ENCODE peak calls at places on chromosomes 16 and 17, in five cellular contexts. E is vagina, X is natural killer cell, T is ovary, J is A549. S is an unnamed sample.

GRCh38 chr17:40514013-40514875 is 12.8 kb upstream of the TNS4 start:
- DNase-seq in E (no peak), X (no peak), T (no peak), J (no peak), S (no peak)

GRCh38 chr16:368388-369158 is 1.8 kb downstream of the MRPL28 start:
- DNase-seq in E (no peak), X (no peak), T (no peak), J (no peak), S (no peak)

GRCh38 chr17:20935740-20936139 is 107.1 kb downstream of the USP22 start:
- DNase-seq in E (no peak), X (no peak), T (no peak), J (peak), S (no peak)

GRCh38 chr16:31350275-31351005 is 4.5 kb upstream of the ITGAX start:
- DNase-seq in E (no peak), X (peak), T (no peak), J (no peak), S (no peak)

GRCh38 chr17:2025622-2026309 is 632 bp upstream of the RTN4RL1 start:
- DNase-seq in E (no peak), X (no peak), T (peak), J (peak), S (no peak)

GRCh38 chr17:82097919-82098168 is 192 bp downstream of the FASN start:
- DNase-seq in E (no peak), X (no peak), T (no peak), J (no peak), S (no peak)

GRCh38 chr17:27339836-27340550 is 46.1 kb downstream of the WSB1 start:
- DNase-seq in E (no peak), X (no peak), T (no peak), J (peak), S (no peak)

GRCh38 chr17:52035336-52035915 is 123.1 kb downstream of the CA10 start:
- DNase-seq in E (no peak), X (no peak), T (no peak), J (no peak), S (no peak)

GRCh38 chr17:29633886-29634285 is 11.2 kb upstream of the CORO6 start:
- DNase-seq in E (no peak), X (no peak), T (no peak), J (no peak), S (no peak)

GRCh38 chr17:47843391-47843730 is 2.3 kb upstream of the SCRN2 start:
- DNase-seq in E (no peak), X (no peak), T (no peak), J (no peak), S (no peak)

GRCh38 chr17:62089296-62089695 is 24.2 kb upstream of the MED13 start:
- DNase-seq in E (no peak), X (no peak), T (no peak), J (no peak), S (no peak)

GRCh38 chr17:17511293-17511741 is 15.1 kb upstream of the RASD1 start:
- DNase-seq in E (no peak), X (no peak), T (no peak), J (no peak), S (no peak)

GRCh38 chr17:61331178-61331577 is 68.5 kb upstream of the TBX2 start:
- DNase-seq in E (no peak), X (no peak), T (no peak), J (no peak), S (no peak)

GRCh38 chr16:8679156-8679555 is 4.7 kb downstream of the ABAT start:
- DNase-seq in E (no peak), X (no peak), T (no peak), J (no peak), S (no peak)

GRCh38 chr17:78329263-78330059 is 30.4 kb downstream of the SOCS3 start:
- DNase-seq in E (no peak), X (peak), T (peak), J (peak), S (no peak)

GRCh38 chr17:81037783-81038733 is 3.1 kb downstream of the BAIAP2 start:
- DNase-seq in E (no peak), X (no peak), T (peak), J (no peak), S (no peak)

GRCh38 chr17:79950711-79951110 is 85.0 kb downstream of the TBC1D16 start:
- DNase-seq in E (no peak), X (no peak), T (peak), J (no peak), S (peak)

GRCh38 chr17:51869387-51869786 is 289.1 kb downstream of the CA10 start:
- DNase-seq in E (no peak), X (no peak), T (no peak), J (peak), S (no peak)

GRCh38 chr16:2692948-2693651 is 10.8 kb downstream of the KCTD5 start:
- DNase-seq in E (no peak), X (no peak), T (peak), J (no peak), S (no peak)

GRCh38 chr17:44416558-44417289 is 27.3 kb upstream of the ITGA2B start:
- DNase-seq in E (no peak), X (no peak), T (no peak), J (no peak), S (no peak)

GRCh38 chr17:54901230-54901847 is 687 bp downstream of the TOM1L1 start:
- DNase-seq in E (no peak), X (no peak), T (no peak), J (peak), S (no peak)

GRCh38 chr17:5832886-5833285 is 237.3 kb upstream of the WSCD1 start:
- DNase-seq in E (no peak), X (no peak), T (no peak), J (peak), S (no peak)

GRCh38 chr16:66087308-66087707 is 279.2 kb upstream of the CDH5 start:
- DNase-seq in E (no peak), X (no peak), T (no peak), J (no peak), S (no peak)

GRCh38 chr17:38779965-38780752 is 19.2 kb downstream of the PIP4K2B start:
- DNase-seq in E (no peak), X (no peak), T (no peak), J (no peak), S (no peak)

GRCh38 chr16:9102943-9103342 is 11.5 kb downstream of the HAPSTR1 start:
- DNase-seq in E (no peak), X (no peak), T (no peak), J (no peak), S (no peak)

GRCh38 chr16:81823734-81824133 is 44.6 kb downstream of the PLCG2 start:
- DNase-seq in E (no peak), X (no peak), T (no peak), J (no peak), S (no peak)

GRCh38 chr16:66548868-66549267 is 1.1 kb downstream of the TK2 start:
- DNase-seq in E (no peak), X (no peak), T (no peak), J (no peak), S (no peak)

GRCh38 chr17:32275060-32276042 is 9.7 kb downstream of the RHBDL3 start:
- DNase-seq in E (no peak), X (no peak), T (peak), J (peak), S (no peak)

GRCh38 chr16:62883526-62883925 is 847.3 kb upstream of the CDH8 start:
- DNase-seq in E (no peak), X (no peak), T (no peak), J (no peak), S (no peak)

DNA sequence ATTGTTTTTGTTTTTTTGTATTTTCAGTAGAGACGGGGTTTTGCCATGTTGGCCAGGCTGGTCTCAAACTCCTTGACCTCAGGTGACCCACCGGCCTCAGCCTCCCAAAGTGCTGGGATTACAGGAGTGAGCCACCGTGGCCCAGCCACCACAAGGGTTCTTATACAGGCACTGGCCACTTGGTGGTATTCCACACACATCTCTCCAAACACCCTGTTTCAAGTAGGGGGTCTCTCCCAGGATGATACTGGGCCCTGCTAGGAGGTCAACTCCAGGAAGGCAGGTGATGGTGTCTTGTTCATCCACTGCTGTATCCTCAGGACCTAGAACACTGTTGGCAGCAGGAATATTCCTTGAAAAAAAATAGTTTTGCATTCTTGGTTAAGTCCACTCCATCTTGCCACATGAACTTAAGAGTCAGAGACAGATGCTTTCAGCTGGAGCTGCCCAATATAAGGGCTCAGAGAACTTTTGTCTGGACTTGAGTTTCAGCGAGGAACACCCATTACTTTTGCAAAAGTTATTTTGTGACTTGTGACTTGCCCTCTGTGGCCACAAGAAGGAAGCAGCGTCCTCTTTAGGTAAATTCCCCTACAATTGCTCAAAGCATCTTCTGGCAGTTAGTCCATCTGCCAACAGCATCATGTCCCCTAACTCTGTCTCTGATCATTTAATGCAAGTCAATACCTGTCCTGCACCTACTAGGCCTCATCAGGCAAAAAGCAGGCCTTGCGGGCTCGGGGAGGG is 7.4 kb upstream of the EEF2K start:
- DNase-seq in E (no peak), X (no peak), T (no peak), J (peak), S (no peak)
- TF ChIP-seq CTCF in E (no peak), X (no peak), T (no peak), J (no peak), S (no peak)

GRCh38 chr17:59839646-59840328 is 53.0 kb downstream of the TUBD1 start:
- DNase-seq in E (no peak), X (no peak), T (no peak), J (peak), S (no peak)

GRCh38 chr17:59838196-59838911 is 54.4 kb downstream of the TUBD1 start:
- DNase-seq in E (no peak), X (no peak), T (no peak), J (peak), S (peak)

GRCh38 chr17:59842901-59843652 is 49.7 kb downstream of the TUBD1 start:
- DNase-seq in E (no peak), X (no peak), T (no peak), J (peak), S (no peak)

GRCh38 chr17:59840908-59841666 is 51.7 kb downstream of the TUBD1 start:
- DNase-seq in E (no peak), X (no peak), T (no peak), J (peak), S (no peak)

DNA sequence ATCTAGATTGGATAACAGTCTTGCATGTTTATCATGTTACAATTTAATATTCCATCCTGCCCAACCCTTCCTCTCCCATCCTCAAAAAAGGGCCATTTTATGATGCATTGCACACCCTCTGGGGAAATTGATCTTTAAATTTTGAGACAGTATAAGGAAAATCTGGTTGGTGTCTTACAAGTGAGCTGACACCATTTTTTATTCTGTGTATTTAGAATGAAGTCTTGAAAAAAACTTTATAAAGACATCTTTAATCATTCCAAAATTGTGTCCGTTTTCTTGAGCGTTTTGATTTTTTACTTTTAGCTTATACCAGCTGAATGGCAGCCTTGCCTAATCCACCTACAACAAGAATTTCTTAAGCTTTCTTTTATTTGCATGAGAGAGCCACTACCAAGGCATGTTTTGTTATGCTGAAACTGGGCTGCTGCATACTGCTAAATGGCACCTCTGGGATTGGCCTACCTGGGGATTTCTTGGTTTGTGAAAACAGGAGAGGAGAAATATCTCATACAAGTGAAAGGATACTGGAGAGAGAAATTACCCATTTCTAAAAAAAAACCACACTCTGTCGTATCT is 52.3 kb downstream of the TUBD1 start:
- DNase-seq in E (no peak), X (no peak), T (no peak), J (peak), S (no peak)
- TF ChIP-seq CTCF in E (no peak), X (no peak), T (no peak), J (no peak), S (no peak)

GRCh38 chr17:64647817-64648216 is 14.3 kb downstream of the SMURF2 start:
- DNase-seq in E (no peak), X (no peak), T (no peak), J (no peak), S (no peak)
- TF ChIP-seq CTCF in E (no peak), X (no peak), T (no peak), J (no peak), S (no peak)

GRCh38 chr16:52528393-52529080 is 18.4 kb downstream of the TOX3 start:
- DNase-seq in E (no peak), X (no peak), T (no peak), J (no peak), S (no peak)
- TF ChIP-seq CTCF in E (no peak), X (no peak), T (no peak), J (no peak), S (peak)

GRCh38 chr16:68448360-68448970 is at the start of gene SMPD3:
- DNase-seq in E (no peak), X (peak), T (peak), J (peak), S (peak)

GRCh38 chr16:68447721-68448359 is 468 bp downstream of the SMPD3 start:
- DNase-seq in E (no peak), X (no peak), T (no peak), J (no peak), S (no peak)

GRCh38 chr16:68446941-68447675 is 1.2 kb downstream of the SMPD3 start:
- DNase-seq in E (no peak), X (no peak), T (no peak), J (no peak), S (no peak)

GRCh38 chr16:68444058-68444657 is 4.2 kb downstream of the SMPD3 start:
- DNase-seq in E (no peak), X (no peak), T (peak), J (no peak), S (no peak)

GRCh38 chr16:68445458-68445857 is 2.9 kb downstream of the SMPD3 start:
- DNase-seq in E (no peak), X (no peak), T (no peak), J (peak), S (no peak)
- TF ChIP-seq CTCF in E (no peak), X (no peak), T (no peak), J (peak), S (peak)

GRCh38 chr16:68732741-68733399 is 4.2 kb upstream of the CDH1 start:
- DNase-seq in E (no peak), X (no peak), T (no peak), J (no peak), S (no peak)

GRCh38 chr16:68733570-68733969 is 3.5 kb upstream of the CDH1 start:
- DNase-seq in E (no peak), X (no peak), T (no peak), J (no peak), S (no peak)

GRCh38 chr16:68734782-68735181 is 2.3 kb upstream of the CDH1 start:
- DNase-seq in E (no peak), X (no peak), T (no peak), J (no peak), S (no peak)

GRCh38 chr16:68731569-68732067 is 5.5 kb upstream of the CDH1 start:
- DNase-seq in E (no peak), X (no peak), T (no peak), J (no peak), S (no peak)

DNA sequence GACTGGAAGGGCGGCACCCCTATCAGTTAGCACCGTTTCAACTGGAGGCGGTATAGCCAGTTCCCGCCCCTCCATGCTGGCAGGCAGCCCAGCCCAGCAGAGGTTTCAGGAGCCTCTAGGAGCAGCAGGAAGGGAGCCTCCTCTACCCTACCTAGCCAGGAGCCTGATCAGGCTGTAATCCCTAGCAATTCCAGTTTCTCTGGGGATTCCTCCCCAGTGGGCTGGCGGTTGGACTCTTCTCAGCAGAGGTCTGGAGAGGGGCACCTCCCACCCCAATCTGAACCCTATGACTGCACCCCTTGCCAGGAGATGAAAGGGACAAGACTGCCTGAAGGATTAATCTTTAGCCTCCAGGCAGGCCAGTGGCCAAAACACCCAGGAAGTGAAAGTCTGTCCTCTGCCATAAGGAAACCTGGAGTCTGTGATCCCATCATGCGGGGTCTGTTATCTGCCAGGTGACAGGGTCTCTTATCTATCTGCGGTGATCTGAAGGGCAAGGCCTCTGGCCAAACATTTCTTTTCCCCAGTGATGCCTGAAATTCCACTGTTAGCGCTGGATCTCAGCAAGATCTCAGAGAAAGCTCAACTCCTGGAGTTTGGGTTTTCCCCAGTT is 4.9 kb upstream of the CDH1 start:
- DNase-seq in E (no peak), X (no peak), T (peak), J (peak), S (no peak)
- TF ChIP-seq CTCF in E (no peak), X (no peak), T (no peak), J (no peak), S (no peak)

GRCh38 chr17:10396529-10397163 is 23.8 kb upstream of the MYH13 start:
- DNase-seq in E (no peak), X (no peak), T (no peak), J (no peak), S (no peak)
- TF ChIP-seq CTCF in E (no peak), X (no peak), T (no peak), J (no peak), S (no peak)

DNA sequence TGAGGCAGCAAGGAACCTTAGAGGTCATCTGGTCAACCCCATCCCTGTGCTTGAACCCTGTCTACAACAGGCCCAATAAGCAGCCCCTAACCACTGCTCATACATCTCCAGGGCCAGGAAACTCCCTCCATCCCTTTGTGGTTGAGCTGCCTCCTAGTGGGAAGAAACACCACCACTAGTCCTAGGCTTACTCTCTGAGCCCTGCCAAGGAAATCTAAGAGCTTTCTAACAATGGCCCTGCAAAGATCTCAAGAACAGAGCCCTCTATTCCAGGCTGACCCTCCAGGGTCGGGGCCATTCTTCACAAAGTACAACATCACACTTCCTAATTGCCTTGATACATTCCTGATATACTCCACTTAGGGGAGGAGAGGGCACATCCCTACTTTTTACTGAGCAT is 5.8 kb downstream of the ACLY start:
- DNase-seq in E (no peak), X (no peak), T (no peak), J (no peak), S (no peak)
- TF ChIP-seq CTCF in E (no peak), X (no peak), T (no peak), J (no peak), S (no peak)

GRCh38 chr17:7351665-7352558 is at the start of gene KCTD11:
- DNase-seq in E (no peak), X (peak), T (peak), J (peak), S (peak)
- TF ChIP-seq CTCF in E (peak), X (peak), T (peak), J (peak), S (peak)

DNA sequence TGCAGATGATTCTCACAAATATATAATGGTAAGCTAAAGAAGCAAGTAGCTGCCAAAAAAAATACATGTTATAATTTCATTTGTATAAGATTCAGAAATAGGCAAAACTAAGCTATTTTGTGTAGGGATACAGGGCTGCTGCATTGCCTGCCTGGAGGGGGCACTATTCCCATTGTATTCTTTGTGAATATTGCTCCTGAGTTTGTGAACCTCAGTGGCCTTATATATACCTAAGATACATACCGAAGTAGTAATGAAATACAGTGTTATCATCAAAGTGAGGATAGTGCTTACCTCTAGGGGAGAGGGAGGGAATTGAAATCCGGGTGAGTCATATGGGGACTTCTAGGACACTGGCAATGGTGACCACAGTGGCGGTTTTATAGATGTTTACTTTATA is 53.5 kb downstream of the C17orf58 start:
- DNase-seq in E (no peak), X (no peak), T (no peak), J (peak), S (no peak)
- TF ChIP-seq CTCF in E (no peak), X (no peak), T (no peak), J (peak), S (peak)

S was measured in type B pancreatic cell.